ENCODE peak calls at places on chromosome 5, in ten cellular contexts. C, Z, I, V, O, H, U, A, E and B are unnamed samples.

GRCh38 chr5:138650999-138651766 is 76.0 kb upstream of the HSPA9 start:
- DNase-seq in C (no peak), I (no peak), H (no peak), E (no peak), V (no peak), A (no peak), U (no peak), Z (no peak), O (no peak), B (no peak)

GRCh38 chr5:170633235-170634041 is 129.6 kb downstream of the KCNIP1 start:
- DNase-seq in O (peak), V (no peak), H (peak), I (no peak), U (peak), Z (peak), C (peak), E (peak), A (no peak), B (no peak)

GRCh38 chr5:78627175-78627574 is 21.4 kb downstream of the LHFPL2 start:
- DNase-seq in E (no peak), H (no peak), C (no peak), U (no peak), V (no peak), Z (no peak), O (no peak), A (no peak), I (no peak), B (no peak)

GRCh38 chr5:54774281-54775171 is 210.9 kb downstream of the ESM1 start:
- DNase-seq in A (no peak), U (peak), V (no peak), Z (peak), H (no peak), E (no peak), O (no peak), C (peak), I (no peak), B (no peak)

GRCh38 chr5:30401479-30402058 is 791.9 kb upstream of the CDH6 start:
- DNase-seq in Z (peak), H (peak), U (no peak), A (no peak), C (no peak), O (no peak), V (peak), E (peak), I (no peak), B (no peak)

GRCh38 chr5:111389390-111390082 is 122.8 kb downstream of the STARD4 start:
- DNase-seq in A (no peak), I (no peak), Z (no peak), E (peak), H (peak), O (no peak), V (no peak), U (no peak), C (no peak), B (no peak)

GRCh38 chr5:36573441-36573840 is 33.0 kb upstream of the SLC1A3 start:
- DNase-seq in E (peak), H (peak), C (no peak), Z (no peak), V (no peak), A (no peak), U (no peak), I (no peak), O (peak), B (no peak)

GRCh38 chr5:58114324-58114723 is 345.6 kb downstream of the PLK2 start:
- DNase-seq in V (no peak), H (peak), E (peak), O (no peak), Z (no peak), I (no peak), A (no peak), C (no peak), U (no peak), B (no peak)

GRCh38 chr5:176803943-176804498 is 6.3 kb upstream of the UNC5A start:
- DNase-seq in A (no peak), E (peak), U (no peak), V (peak), I (no peak), H (peak), C (no peak), O (no peak), Z (no peak), B (no peak)

GRCh38 chr5:43315262-43315661 is 2.0 kb upstream of the HMGCS1 start:
- DNase-seq in H (peak), O (no peak), I (no peak), V (no peak), A (no peak), U (no peak), E (peak), Z (no peak), C (no peak), B (no peak)

GRCh38 chr5:61370496-61370895 is 38.4 kb downstream of the ZSWIM6 start:
- DNase-seq in A (no peak), U (no peak), O (no peak), Z (no peak), C (no peak), E (no peak), H (no peak), I (no peak), V (no peak), B (no peak)

GRCh38 chr5:76402251-76402879 is 720 bp upstream of the IQGAP2 start:
- DNase-seq in C (peak), I (peak), U (peak), E (no peak), H (no peak), O (no peak), Z (peak), A (peak), V (peak), B (no peak)

GRCh38 chr5:31382051-31382878 is 149.6 kb downstream of the DROSHA start:
- DNase-seq in H (no peak), U (no peak), E (no peak), A (no peak), V (no peak), O (no peak), I (no peak), C (no peak), Z (no peak), B (no peak)

GRCh38 chr5:156589859-156590216 is 260.3 kb upstream of the PPP1R2B start:
- DNase-seq in V (no peak), A (no peak), U (no peak), C (no peak), Z (no peak), H (no peak), I (no peak), O (no peak), E (no peak), B (no peak)

GRCh38 chr5:174951151-174951780 is 226.9 kb downstream of the MSX2 start:
- DNase-seq in E (peak), H (peak), O (peak), I (no peak), A (peak), V (peak), U (no peak), C (no peak), Z (no peak), B (no peak)

GRCh38 chr5:44546283-44546682 is 157.1 kb upstream of the FGF10 start:
- DNase-seq in Z (no peak), H (peak), V (no peak), I (no peak), E (no peak), A (no peak), C (no peak), O (no peak), U (no peak), B (no peak)

GRCh38 chr5:123448743-123449142 is 25.5 kb upstream of the CEP120 start:
- DNase-seq in O (no peak), V (no peak), H (no peak), Z (no peak), C (no peak), A (no peak), U (no peak), I (no peak), E (no peak), B (no peak)

GRCh38 chr5:133189881-133190280 is 138.1 kb downstream of the HSPA4 start:
- DNase-seq in U (no peak), A (no peak), O (no peak), I (no peak), H (no peak), E (no peak), C (no peak), Z (no peak), V (no peak), B (no peak)

GRCh38 chr5:111447822-111448221 is 64.5 kb downstream of the STARD4 start:
- DNase-seq in C (no peak), A (no peak), E (no peak), U (no peak), I (no peak), O (no peak), V (no peak), Z (no peak), H (no peak), B (no peak)

GRCh38 chr5:19047277-19047676 is 940.7 kb downstream of the CDH18 start:
- DNase-seq in A (no peak), O (no peak), H (no peak), U (no peak), V (no peak), E (no peak), Z (no peak), C (no peak), I (no peak), B (no peak)

GRCh38 chr5:61916621-61917620 is 389.1 kb upstream of the KIF2A start:
- DNase-seq in O (no peak), U (no peak), C (no peak), H (peak), Z (no peak), E (no peak), A (no peak), I (no peak), V (no peak), B (no peak)

GRCh38 chr5:128279345-128279744 is 195.8 kb downstream of the SLC12A2 start:
- DNase-seq in A (no peak), V (no peak), C (no peak), H (no peak), E (no peak), Z (no peak), U (no peak), I (no peak), O (no peak), B (no peak)

GRCh38 chr5:172658391-172658790 is 17.3 kb downstream of the NEURL1B start:
- DNase-seq in A (no peak), C (no peak), H (no peak), Z (no peak), E (no peak), I (no peak), U (no peak), O (no peak), V (no peak), B (no peak)

GRCh38 chr5:159682623-159683022 is 233.7 kb upstream of the ADRA1B start:
- DNase-seq in H (no peak), I (no peak), O (no peak), C (no peak), V (no peak), E (no peak), U (no peak), A (no peak), Z (no peak), B (no peak)

GRCh38 chr5:24633705-24634325 is 11.0 kb downstream of the CDH10 start:
- DNase-seq in E (peak), I (no peak), Z (no peak), A (no peak), U (no peak), V (peak), H (peak), O (no peak), C (no peak), B (no peak)

GRCh38 chr5:4868140-4868735 is 271.9 kb upstream of the ADAMTS16 start:
- DNase-seq in H (peak), O (peak), Z (no peak), E (peak), C (peak), I (no peak), V (peak), A (peak), U (no peak), B (peak)

GRCh38 chr5:56105511-56106372 is 111.0 kb upstream of the IL6ST start:
- DNase-seq in Z (no peak), O (no peak), V (no peak), E (no peak), C (no peak), I (no peak), U (no peak), A (no peak), H (no peak), B (no peak)

GRCh38 chr5:112534564-112534963 is 115.5 kb upstream of the EPB41L4A start:
- DNase-seq in I (no peak), V (no peak), A (no peak), E (no peak), C (no peak), U (no peak), Z (no peak), H (no peak), O (no peak), B (no peak)

GRCh38 chr5:908172-908571 is 15.5 kb downstream of the TRIP13 start:
- DNase-seq in A (no peak), H (no peak), C (no peak), Z (no peak), O (no peak), I (no peak), V (no peak), U (no peak), E (no peak), B (no peak)

GRCh38 chr5:72957337-72957736 is 1.5 kb downstream of the FCHO2 start:
- DNase-seq in V (no peak), C (no peak), U (no peak), E (no peak), A (no peak), O (no peak), H (no peak), I (no peak), Z (no peak), B (no peak)

GRCh38 chr5:155308289-155308688 is 294.7 kb downstream of the KIF4B start:
- DNase-seq in A (no peak), H (no peak), C (no peak), E (no peak), U (no peak), I (no peak), O (no peak), Z (no peak), V (no peak), B (no peak)

GRCh38 chr5:151597749-151598148 is 6.6 kb upstream of the FAT2 start:
- DNase-seq in I (no peak), C (no peak), O (no peak), Z (no peak), V (no peak), U (no peak), A (no peak), E (peak), H (no peak), B (no peak)

GRCh38 chr5:61280766-61281427 is 51.2 kb upstream of the ZSWIM6 start:
- DNase-seq in C (peak), V (no peak), I (no peak), U (no peak), A (no peak), H (peak), Z (no peak), O (no peak), E (no peak), B (no peak)

GRCh38 chr5:113038714-113039113 is 62.1 kb downstream of the DCP2 start:
- DNase-seq in U (no peak), H (peak), O (peak), V (no peak), E (no peak), I (no peak), C (no peak), Z (no peak), A (no peak), B (no peak)

GRCh38 chr5:40646286-40646685 is 33.4 kb upstream of the PTGER4 start:
- DNase-seq in A (no peak), V (no peak), C (no peak), E (no peak), O (no peak), U (no peak), I (no peak), Z (no peak), H (no peak), B (no peak)

GRCh38 chr5:177005619-177006264 is 837 bp downstream of the UIMC1 start:
- DNase-seq in E (peak), H (peak), U (peak), V (peak), I (peak), Z (peak), C (peak), O (peak), A (peak), B (peak)

GRCh38 chr5:83281658-83282057 is 189.9 kb upstream of the VCAN start:
- DNase-seq in E (peak), C (no peak), O (no peak), A (no peak), V (no peak), I (no peak), Z (no peak), H (peak), U (no peak), B (no peak)

GRCh38 chr5:2872676-2873075 is 121.2 kb upstream of the IRX2 start:
- DNase-seq in O (peak), I (no peak), H (no peak), E (no peak), C (no peak), A (no peak), U (no peak), V (no peak), Z (no peak), B (no peak)

GRCh38 chr5:96052374-96052773 is 90.7 kb upstream of the ELL2 start:
- DNase-seq in A (no peak), H (no peak), U (no peak), Z (no peak), I (no peak), V (no peak), O (no peak), E (no peak), C (no peak), B (no peak)

GRCh38 chr5:96054272-96055030 is 92.8 kb upstream of the ELL2 start:
- DNase-seq in O (no peak), I (no peak), C (no peak), Z (no peak), V (no peak), E (no peak), A (no peak), U (no peak), H (no peak), B (no peak)

GRCh38 chr5:96053063-96053735 is 91.5 kb upstream of the ELL2 start:
- DNase-seq in O (no peak), Z (no peak), I (no peak), H (no peak), V (no peak), U (no peak), A (no peak), E (no peak), C (no peak), B (no peak)

GRCh38 chr5:96062836-96063235 is 101.2 kb upstream of the ELL2 start:
- DNase-seq in E (no peak), V (no peak), A (no peak), H (no peak), C (no peak), O (no peak), Z (no peak), I (no peak), U (no peak), B (no peak)

DNA sequence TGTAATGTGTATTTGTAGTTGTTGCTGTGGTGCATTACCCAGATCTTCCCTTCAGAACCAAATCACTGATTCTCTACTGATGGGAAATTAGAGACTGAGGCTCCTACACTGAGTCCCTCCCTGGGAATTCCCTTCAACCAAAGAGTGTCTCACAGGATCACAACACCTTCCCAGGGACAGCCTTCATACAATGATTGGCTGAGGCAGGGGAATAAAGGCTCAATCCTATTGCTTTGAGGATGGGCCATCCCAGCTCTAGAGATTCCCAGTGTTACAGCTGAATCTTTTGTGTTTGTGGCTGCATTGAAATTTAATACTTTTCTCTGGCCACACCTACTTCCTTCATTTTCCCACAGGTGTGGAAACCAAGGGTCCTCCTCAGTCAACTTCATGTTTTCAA is 96.4 kb upstream of the ELL2 start:
- DNase-seq in U (no peak), Z (no peak), V (no peak), E (no peak), O (no peak), C (no peak), A (no peak), H (no peak), I (no peak), B (no peak)
- H3K27ac ChIP-seq in U (no peak), Z (no peak), V (no peak), E (no peak), O (no peak), C (no peak), A (no peak), H (no peak), I (no peak), B (no peak)

GRCh38 chr5:34586117-34586885 is 69.8 kb upstream of the RAI14 start:
- DNase-seq in C (no peak), U (no peak), A (no peak), V (no peak), I (no peak), O (no peak), E (peak), Z (no peak), H (peak), B (no peak)
- H3K27ac ChIP-seq in C (no peak), U (no peak), A (no peak), V (no peak), I (no peak), O (peak), E (peak), Z (no peak), H (peak), B (no peak)

DNA sequence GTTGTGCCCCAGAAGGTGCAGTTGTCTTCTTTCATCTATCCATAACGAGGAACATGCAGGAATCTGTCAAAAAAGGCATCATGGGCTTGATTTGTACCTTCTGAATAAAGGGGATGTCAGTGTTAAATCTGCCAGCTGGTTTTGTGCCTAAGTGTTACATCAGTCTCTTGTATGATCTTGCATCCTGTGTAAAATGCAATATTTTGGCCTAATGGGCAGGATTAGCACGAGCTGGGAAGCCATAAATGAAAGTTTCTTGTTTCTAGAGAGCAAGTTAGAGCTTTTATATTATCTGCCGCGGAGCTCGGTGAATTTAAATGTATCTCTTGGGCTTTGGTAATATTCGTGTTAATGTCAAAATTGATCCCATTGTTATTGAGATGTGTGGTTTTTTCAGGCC is 526.1 kb upstream of the WWC1 start:
- DNase-seq in O (no peak), I (no peak), C (no peak), E (no peak), H (no peak), V (no peak), A (no peak), Z (no peak), U (no peak), B (no peak)
- H3K27ac ChIP-seq in O (no peak), I (no peak), C (no peak), E (no peak), H (no peak), V (no peak), A (no peak), Z (no peak), U (no peak), B (no peak)

GRCh38 chr5:17916451-17916850 is 282.2 kb downstream of the TAF11L14 start:
- DNase-seq in A (no peak), E (no peak), I (no peak), H (no peak), O (no peak), V (no peak), U (no peak), Z (no peak), C (no peak), B (no peak)

GRCh38 chr5:17912794-17913193 is 278.5 kb downstream of the TAF11L14 start:
- DNase-seq in I (no peak), O (no peak), A (no peak), C (no peak), E (no peak), H (no peak), Z (no peak), U (no peak), V (no peak), B (no peak)

GRCh38 chr5:17918373-17919104 is 284.3 kb downstream of the TAF11L14 start:
- DNase-seq in H (no peak), U (no peak), E (peak), Z (no peak), I (no peak), O (no peak), C (no peak), V (no peak), A (no peak), B (no peak)
- H3K27ac ChIP-seq in H (no peak), U (no peak), E (peak), Z (no peak), I (no peak), O (no peak), C (no peak), V (no peak), A (no peak), B (no peak)